ENCODE peak calls at places on chromosomes 6 and 20, in five cellular contexts. W is CD8-positive, alpha-beta T cell; G is PC-9; T is right cardiac atrium; H is Peyer's patch. S is an unnamed sample.

GRCh38 chr6:36276581-36277536 is 7.0 kb downstream of the PNPLA1 start:
- DNase-seq in G (no peak), H (no peak), T (no peak), W (no peak), S (no peak)

GRCh38 chr6:77626431-77626830 is 26.4 kb upstream of the MEI4 start:
- DNase-seq in G (no peak), T (no peak), W (no peak), H (no peak), S (no peak)

GRCh38 chr20:33465536-33466302 is 22.2 kb upstream of the SNTA1 start:
- DNase-seq in G (no peak), W (no peak), T (no peak), H (no peak), S (no peak)

GRCh38 chr6:157456524-157456829 is 75.5 kb downstream of the ZDHHC14 start:
- DNase-seq in H (no peak), W (no peak), G (no peak), T (no peak), S (no peak)

GRCh38 chr20:25087186-25087929 is 5.4 kb upstream of the VSX1 start:
- DNase-seq in G (no peak), W (no peak), H (no peak), T (no peak), S (no peak)

GRCh38 chr20:45038747-45039469 is 62.0 kb downstream of the KCNS1 start:
- DNase-seq in H (no peak), G (no peak), W (no peak), T (no peak), S (no peak)

GRCh38 chr20:59564171-59564570 is 40.2 kb upstream of the PHACTR3 start:
- DNase-seq in T (no peak), G (peak; percentile 27), H (no peak), W (no peak), S (peak; percentile 59)

GRCh38 chr6:31271641-31272357 is at the start of gene HLA-C:
- DNase-seq in W (peak; percentile 94), G (peak; percentile 88), T (peak; percentile 91), H (peak; percentile 90), S (peak; percentile 88)

GRCh38 chr6:81894788-81895221 is 142.3 kb upstream of the TENT5A start:
- DNase-seq in H (no peak), W (no peak), T (peak; percentile 72), G (no peak), S (no peak)

GRCh38 chr6:54992789-54993188 is 146.2 kb downstream of the FAM83B start:
- DNase-seq in H (no peak), G (no peak), W (no peak), T (no peak), S (no peak)

GRCh38 chr6:11434565-11435326 is 102.8 kb upstream of the TMEM170B start:
- DNase-seq in W (no peak), T (no peak), H (no peak), G (peak; percentile 98), S (peak; percentile 73)

GRCh38 chr6:109978174-109979032 is at the start of gene GPR6:
- DNase-seq in W (peak; percentile 26), H (no peak), G (no peak), T (peak; percentile 51), S (peak; percentile 83)

GRCh38 chr6:90284236-90284744 is 12.4 kb downstream of the BACH2 start:
- DNase-seq in H (no peak), W (peak; percentile 54), G (peak; percentile 84), T (no peak), S (no peak)

GRCh38 chr6:157323114-157323923 is at the start of gene TMEM242:
- DNase-seq in H (peak; percentile 95), T (peak; percentile 91), G (peak; percentile 81), W (peak; percentile 78), S (peak; percentile 95)

GRCh38 chr6:38262609-38263008 is 377.1 kb downstream of the BTBD9 start:
- DNase-seq in H (no peak), G (peak; percentile 40), W (no peak), T (no peak), S (no peak)

GRCh38 chr20:53215166-53215565 is 243.0 kb downstream of the TSHZ2 start:
- DNase-seq in W (no peak), T (no peak), G (no peak), H (no peak), S (no peak)

GRCh38 chr20:56445540-56445939 is 22.9 kb upstream of the RTF2 start:
- DNase-seq in W (no peak), H (no peak), T (no peak), G (no peak), S (no peak)

GRCh38 chr6:129679250-129679649 is 30.7 kb downstream of the ARHGAP18 start:
- DNase-seq in T (no peak), W (no peak), G (no peak), H (no peak), S (no peak)

GRCh38 chr20:62197321-62197720 is 14.5 kb downstream of the MTG2 start:
- DNase-seq in W (no peak), H (no peak), T (no peak), G (no peak), S (no peak)

GRCh38 chr20:64009811-64010387 is 26.1 kb upstream of the C20orf204 start:
- DNase-seq in W (no peak), H (no peak), T (no peak), G (no peak), S (no peak)

GRCh38 chr6:156998824-156999330 is 221.7 kb downstream of the ARID1B start:
- DNase-seq in T (no peak), W (no peak), G (no peak), H (no peak), S (no peak)

GRCh38 chr20:44785768-44786167 is 24.6 kb downstream of the RIMS4 start:
- DNase-seq in H (no peak), G (no peak), T (no peak), W (no peak), S (no peak)

GRCh38 chr20:45407067-45407745 is 883 bp upstream of the DBNDD2 start:
- DNase-seq in T (peak; percentile 69), H (peak; percentile 71), G (peak; percentile 35), W (no peak), S (peak; percentile 78)

GRCh38 chr6:90233994-90234393 is 62.6 kb downstream of the BACH2 start:
- DNase-seq in W (peak; percentile 87), G (no peak), H (no peak), T (no peak), S (no peak)

GRCh38 chr6:63582579-63583231 is 10.4 kb downstream of the LOC128125822 start:
- DNase-seq in H (no peak), T (no peak), W (no peak), G (no peak), S (no peak)

GRCh38 chr6:24882295-24882694 is 53.5 kb downstream of the RIPOR2 start:
- DNase-seq in W (no peak), G (peak; percentile 82), T (no peak), H (no peak), S (no peak)

GRCh38 chr6:89711801-89712200 is 73.3 kb upstream of the LYRM2 start:
- DNase-seq in H (no peak), T (no peak), G (no peak), W (no peak), S (no peak)

GRCh38 chr20:59322813-59323469 is 22.5 kb downstream of the EDN3 start:
- DNase-seq in G (no peak), W (no peak), T (no peak), H (no peak), S (no peak)

GRCh38 chr6:13045676-13046075 is 282.7 kb downstream of the TBC1D7 start:
- DNase-seq in G (no peak), T (no peak), H (no peak), W (no peak), S (no peak)

GRCh38 chr6:16769986-16770376 is 8.7 kb upstream of the ATXN1 start:
- DNase-seq in W (no peak), G (peak; percentile 77), T (no peak), H (no peak), S (no peak)

DNA sequence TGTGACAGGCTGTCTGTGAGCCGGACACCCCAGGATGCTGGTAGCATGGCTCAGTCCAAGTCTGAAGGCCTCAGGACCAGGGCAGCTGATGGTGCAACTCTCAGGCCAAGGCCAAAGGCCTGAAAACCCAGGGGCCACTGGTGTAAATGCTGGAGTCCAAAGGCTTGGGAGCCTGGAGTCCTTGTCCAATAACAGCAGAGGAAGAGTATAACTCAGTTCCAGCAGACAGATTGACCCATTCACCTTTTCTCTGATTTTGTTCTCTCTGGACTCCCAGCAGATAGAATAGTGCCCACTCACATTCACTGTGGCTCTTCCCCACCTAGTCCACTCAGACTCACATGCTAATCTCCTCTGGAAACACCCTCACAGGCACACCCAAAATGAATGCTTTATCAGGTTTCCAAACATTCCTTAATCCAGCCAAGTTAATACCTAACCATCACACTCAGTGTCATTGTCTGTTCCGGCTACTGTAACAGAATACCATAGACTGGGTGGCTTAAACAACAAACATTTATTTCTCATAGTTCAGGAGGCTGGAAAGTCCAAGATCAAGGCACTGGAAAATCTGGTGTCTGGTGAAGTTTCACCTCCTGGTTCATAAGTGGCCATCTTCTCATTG is 5.0 kb upstream of the TRAF3IP2 start:
- DNase-seq in W (no peak), H (no peak), T (no peak), G (no peak), S (no peak)
- H3K4me1 ChIP-seq in W (no peaks in the 10 kb centered on the region), H (no peaks in the 10 kb centered on the region), T (peaks cover 3% of the 10 kb centered on the region), G (peaks cover 10% of the 10 kb centered on the region), S (peaks cover 20% of the 10 kb centered on the region)

GRCh38 chr20:36830791-36831691 is 44.9 kb upstream of the TLDC2 start:
- DNase-seq in G (peak; percentile 40), T (peak; percentile 84), W (no peak), H (no peak), S (no peak)
- H3K27ac ChIP-seq in G (no peak overlapping the region), T (peak overlapping the region; percentile 99), W (no peak overlapping the region), H (peak overlapping the region; percentile 51), S (peak overlapping the region; percentile 81)

GRCh38 chr6:142361345-142361744 is 59.5 kb downstream of the ADGRG6 start:
- DNase-seq in G (no peak), T (no peak), H (no peak), W (no peak), S (no peak)

GRCh38 chr6:142361765-142362540 is 60.1 kb downstream of the ADGRG6 start:
- DNase-seq in H (no peak), T (no peak), W (no peak), G (no peak), S (no peak)

GRCh38 chr6:142356271-142356938 is 54.6 kb downstream of the ADGRG6 start:
- DNase-seq in H (no peak), T (no peak), W (no peak), G (no peak), S (no peak)

GRCh38 chr6:142357879-142358278 is 56.1 kb downstream of the ADGRG6 start:
- DNase-seq in T (no peak), H (no peak), G (no peak), W (no peak), S (no peak)

DNA sequence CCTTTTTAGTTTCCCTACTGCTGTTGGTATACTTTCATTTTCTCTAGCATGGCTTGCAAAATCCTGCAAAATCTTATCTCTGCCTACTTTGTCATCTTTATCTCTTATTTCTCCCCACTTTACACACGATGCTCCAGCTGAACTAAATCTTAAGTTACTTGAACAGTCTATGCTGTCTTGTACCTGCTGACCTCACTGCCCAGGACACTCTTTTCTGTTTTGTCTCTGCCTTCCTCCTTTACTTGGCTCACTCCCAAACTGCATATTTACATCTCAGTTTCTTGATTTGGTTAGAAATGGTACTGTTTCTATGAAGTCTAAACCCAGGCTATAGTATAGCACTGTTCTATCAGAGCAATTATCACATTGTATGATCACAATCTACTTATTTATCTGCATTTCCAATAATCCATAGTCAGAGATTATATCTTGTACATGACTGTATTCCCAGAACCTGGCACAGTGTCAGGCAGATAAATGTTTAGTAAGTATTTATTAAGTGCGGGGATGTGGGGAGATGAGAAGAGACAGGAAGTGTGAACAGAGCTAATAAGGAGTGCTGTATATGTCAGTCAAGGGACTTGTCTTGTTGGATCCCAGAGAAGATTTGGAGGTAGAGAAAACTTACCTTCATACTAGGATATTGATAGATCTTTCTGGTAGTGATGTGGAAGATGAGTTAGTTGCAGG is 57.6 kb downstream of the ADGRG6 start:
- DNase-seq in W (no peak), T (no peak), H (no peak), G (no peak), S (no peak)
- H3K4me1 ChIP-seq in W (peaks cover 17% of the 10 kb centered on the region), T (no peaks in the 10 kb centered on the region), H (no peaks in the 10 kb centered on the region), G (no peaks in the 10 kb centered on the region), S (no peaks in the 10 kb centered on the region)

GRCh38 chr6:145012039-145012662 is 723.2 kb downstream of the EPM2A start:
- DNase-seq in W (no peak), T (no peak), G (no peak), H (no peak), S (no peak)
- H3K27ac ChIP-seq in W (no peak overlapping the region), T (no peak overlapping the region), G (no peak overlapping the region), H (no peak overlapping the region), S (no peak overlapping the region)

S was measured in upper lobe of right lung.